ENCODE peak calls at places on chromosome 13, in eight cellular contexts. O is NCI-H1930; E is SK-N-SH; K is fibroblast of gingiva; L is activated T-cell treated with anti-CD3 and anti-CD28 coated beads, Interleukin-2, amount 50 U/mL, for 48 hours; R is midbrain; X is activated CD4-positive, alpha-beta T cell treated with anti-CD3 and anti-CD28 coated beads, Interleukin-2, amount 50 U/mL, for 48 hours; W is T follicular helper cell. V is an unnamed sample.

GRCh38 chr13:97388385-97388784 is 45.6 kb upstream of the RAP2A start:
- DNase-seq in O (no peak), E (peak), K (no peak), L (no peak), R (no peak), X (no peak), W (no peak), V (peak)

GRCh38 chr13:35824395-35824794 is 306.8 kb downstream of the DCLK1 start:
- DNase-seq in O (no peak), E (no peak), K (no peak), L (no peak), R (no peak), X (no peak), W (no peak), V (no peak)

GRCh38 chr13:109157275-109157674 is 527.9 kb downstream of the MYO16 start:
- DNase-seq in O (no peak), E (no peak), K (no peak), L (no peak), R (no peak), X (no peak), W (no peak), V (no peak)

GRCh38 chr13:33363328-33363727 is 77.8 kb upstream of the STARD13 start:
- DNase-seq in O (no peak), E (no peak), K (no peak), L (no peak), R (no peak), X (no peak), W (no peak), V (peak)

GRCh38 chr13:33228645-33229445 is 56.7 kb downstream of the STARD13 start:
- DNase-seq in O (peak), E (peak), K (peak), L (no peak), R (peak), X (no peak), W (no peak), V (peak)

GRCh38 chr13:25192936-25193335 is 20.8 kb upstream of the AMER2 start:
- DNase-seq in O (no peak), E (no peak), K (no peak), L (no peak), R (peak), X (no peak), W (no peak), V (peak)

GRCh38 chr13:100674363-100674847 is at the start of gene TMTC4:
- DNase-seq in O (no peak), E (peak), K (no peak), L (no peak), R (peak), X (no peak), W (no peak), V (peak)

GRCh38 chr13:29679357-29680050 is 84.0 kb upstream of the SLC7A1 start:
- DNase-seq in O (no peak), E (peak), K (no peak), L (no peak), R (no peak), X (no peak), W (no peak), V (no peak)

GRCh38 chr13:46728777-46729176 is 68.2 kb downstream of the ESD start:
- DNase-seq in O (no peak), E (no peak), K (no peak), L (peak), R (no peak), X (peak), W (no peak), V (no peak)

GRCh38 chr13:20191902-20192469 is 752 bp downstream of the GJB2 start:
- DNase-seq in O (no peak), E (no peak), K (no peak), L (peak), R (peak), X (peak), W (no peak), V (no peak)

GRCh38 chr13:112202266-112202665 is 135.3 kb downstream of the SOX1 start:
- DNase-seq in O (no peak), E (no peak), K (no peak), L (no peak), R (no peak), X (no peak), W (no peak), V (no peak)

GRCh38 chr13:34343413-34343812 is 525.5 kb downstream of the RFC3 start:
- DNase-seq in O (no peak), E (no peak), K (no peak), L (no peak), R (no peak), X (no peak), W (no peak), V (no peak)

GRCh38 chr13:32314968-32315254 is 252 bp downstream of the ZAR1L start:
- DNase-seq in O (peak), E (peak), K (peak), L (peak), R (peak), X (peak), W (peak), V (no peak)

GRCh38 chr13:39259371-39259770 is 221.1 kb downstream of the NHLRC3 start:
- DNase-seq in O (no peak), E (no peak), K (no peak), L (no peak), R (no peak), X (peak), W (no peak), V (no peak)

GRCh38 chr13:84843368-84843767 is 955.9 kb downstream of the SLITRK6 start:
- DNase-seq in O (no peak), E (no peak), K (no peak), L (no peak), R (no peak), X (no peak), W (no peak), V (no peak)

GRCh38 chr13:61253105-61253877 is 162.4 kb downstream of the PCDH20 start:
- DNase-seq in O (no peak), E (no peak), K (no peak), L (no peak), R (no peak), X (no peak), W (no peak), V (no peak)

GRCh38 chr13:102198418-102199322 is 203.2 kb downstream of the FGF14 start:
- DNase-seq in O (no peak), E (no peak), K (peak), L (no peak), R (no peak), X (no peak), W (no peak), V (no peak)

GRCh38 chr13:98143601-98144500 is 957 bp downstream of the FARP1 start:
- DNase-seq in O (no peak), E (peak), K (peak), L (no peak), R (no peak), X (no peak), W (no peak), V (no peak)

GRCh38 chr13:28796938-28797257 is 23.2 kb upstream of the MTUS2 start:
- DNase-seq in O (no peak), E (no peak), K (no peak), L (no peak), R (no peak), X (no peak), W (no peak), V (no peak)

GRCh38 chr13:45799451-45799850 is 52.1 kb downstream of the SIAH3 start:
- DNase-seq in O (no peak), E (no peak), K (peak), L (no peak), R (no peak), X (no peak), W (no peak), V (no peak)

GRCh38 chr13:39415403-39415802 is 187.6 kb downstream of the LHFPL6 start:
- DNase-seq in O (no peak), E (peak), K (peak), L (no peak), R (peak), X (peak), W (no peak), V (peak)

GRCh38 chr13:57632276-57633140 is 964 bp downstream of the PCDH17 start:
- DNase-seq in O (no peak), E (peak), K (no peak), L (peak), R (no peak), X (peak), W (no peak), V (no peak)

GRCh38 chr13:31044658-31045620 is 112.5 kb downstream of the TEX26 start:
- DNase-seq in O (no peak), E (no peak), K (no peak), L (peak), R (no peak), X (peak), W (no peak), V (no peak)

GRCh38 chr13:44739120-44739519 is 163.0 kb upstream of the TSC22D1 start:
- DNase-seq in O (no peak), E (no peak), K (no peak), L (no peak), R (no peak), X (no peak), W (no peak), V (no peak)

GRCh38 chr13:112928958-112929777 is 39.8 kb upstream of the MCF2L start:
- DNase-seq in O (no peak), E (peak), K (no peak), L (no peak), R (no peak), X (no peak), W (no peak), V (no peak)

GRCh38 chr13:36431204-36432105 is 840 bp upstream of the CCNA1 start:
- DNase-seq in O (peak), E (no peak), K (no peak), L (peak), R (no peak), X (peak), W (no peak), V (no peak)

GRCh38 chr13:85538957-85539356 is 260.3 kb downstream of the SLITRK6 start:
- DNase-seq in O (no peak), E (no peak), K (no peak), L (no peak), R (no peak), X (no peak), W (no peak), V (no peak)

GRCh38 chr13:49082653-49083536 is 107.2 kb downstream of the FNDC3A start:
- DNase-seq in O (no peak), E (no peak), K (peak), L (no peak), R (no peak), X (no peak), W (no peak), V (no peak)

GRCh38 chr13:102799544-102800144 is 725 bp downstream of the BIVM start:
- DNase-seq in O (no peak), E (peak), K (peak), L (peak), R (peak), X (no peak), W (no peak), V (peak)

GRCh38 chr13:110262494-110262893 is 44.5 kb downstream of the COL4A1 start:
- DNase-seq in O (no peak), E (no peak), K (no peak), L (no peak), R (no peak), X (no peak), W (no peak), V (no peak)

GRCh38 chr13:24254151-24254810 is 55.1 kb upstream of the C1QTNF9 start:
- DNase-seq in O (no peak), E (no peak), K (peak), L (peak), R (no peak), X (peak), W (peak), V (no peak)